ENCODE peak calls at places on chromosomes 7 and 10, in eight cellular contexts. One of them, this sample, is unnamed.
A peak's percentile ranks its signal among the peaks of the same experiment; 100 is the strongest.

GRCh38 chr10:43244783-43245182 is 22.1 kb downstream of the RASGEF1A start:
- DNase-seq in IMR-90: no peak
- DNase-seq in fibroblast of lung: no peak
- DNase-seq in H9: no peak
- DNase-seq in PC-3: no peak
- DNase-seq in K562: no peak
- DNase-seq in MM.1S: no peak
- DNase-seq in neural progenitor cell: no peak
- DNase-seq in this sample: no peak

GRCh38 chr7:157012113-157012547 is 1.7 kb upstream of the MNX1 start:
- DNase-seq in H9: no peak
- DNase-seq in K562: no peak
- DNase-seq in neural progenitor cell: no peak
- DNase-seq in PC-3: no peak
- DNase-seq in MM.1S: peak; percentile 25
- DNase-seq in fibroblast of lung: no peak
- DNase-seq in IMR-90: no peak
- DNase-seq in this sample: no peak

GRCh38 chr10:51800121-51800520 is 100.7 kb upstream of the CSTF2T start:
- DNase-seq in MM.1S: no peak
- DNase-seq in neural progenitor cell: no peak
- DNase-seq in fibroblast of lung: no peak
- DNase-seq in IMR-90: no peak
- DNase-seq in PC-3: no peak
- DNase-seq in H9: no peak
- DNase-seq in K562: no peak
- DNase-seq in this sample: no peak

GRCh38 chr10:25556457-25556856 is 377.6 kb upstream of the MYO3A start:
- DNase-seq in neural progenitor cell: no peak
- DNase-seq in K562: peak; percentile 40
- DNase-seq in PC-3: peak; percentile 71
- DNase-seq in MM.1S: no peak
- DNase-seq in H9: no peak
- DNase-seq in fibroblast of lung: peak; percentile 99
- DNase-seq in IMR-90: peak; percentile 0
- DNase-seq in this sample: no peak

GRCh38 chr7:80726731-80727130 is 88.3 kb downstream of the CD36 start:
- DNase-seq in H9: no peak
- DNase-seq in MM.1S: no peak
- DNase-seq in PC-3: no peak
- DNase-seq in neural progenitor cell: no peak
- DNase-seq in K562: no peak
- DNase-seq in fibroblast of lung: no peak
- DNase-seq in IMR-90: no peak
- DNase-seq in this sample: no peak

GRCh38 chr10:130407052-130407451 is 270.9 kb downstream of the GLRX3 start:
- DNase-seq in MM.1S: no peak
- DNase-seq in PC-3: no peak
- DNase-seq in K562: no peak
- DNase-seq in H9: peak; percentile 8
- DNase-seq in IMR-90: no peak
- DNase-seq in fibroblast of lung: no peak
- DNase-seq in neural progenitor cell: no peak
- DNase-seq in this sample: no peak

GRCh38 chr7:133452611-133453010 is 199.7 kb downstream of the EXOC4 start:
- DNase-seq in fibroblast of lung: no peak
- DNase-seq in H9: no peak
- DNase-seq in PC-3: no peak
- DNase-seq in IMR-90: peak; percentile 39
- DNase-seq in K562: no peak
- DNase-seq in neural progenitor cell: no peak
- DNase-seq in MM.1S: no peak
- DNase-seq in this sample: no peak

GRCh38 chr7:139626817-139627216 is 103.3 kb downstream of the CLEC2L start:
- DNase-seq in IMR-90: no peak
- DNase-seq in neural progenitor cell: no peak
- DNase-seq in MM.1S: no peak
- DNase-seq in fibroblast of lung: no peak
- DNase-seq in PC-3: no peak
- DNase-seq in K562: no peak
- DNase-seq in H9: no peak
- DNase-seq in this sample: no peak

GRCh38 chr7:105796365-105796764 is 80.0 kb downstream of the ATXN7L1 start:
- DNase-seq in H9: no peak
- DNase-seq in MM.1S: no peak
- DNase-seq in neural progenitor cell: no peak
- DNase-seq in PC-3: no peak
- DNase-seq in K562: no peak
- DNase-seq in IMR-90: peak; percentile 80
- DNase-seq in fibroblast of lung: peak; percentile 66
- DNase-seq in this sample: no peak

GRCh38 chr7:2405201-2405600 is 1.8 kb downstream of the CHST12 start:
- DNase-seq in neural progenitor cell: no peak
- DNase-seq in PC-3: no peak
- DNase-seq in H9: no peak
- DNase-seq in fibroblast of lung: no peak
- DNase-seq in K562: no peak
- DNase-seq in MM.1S: peak; percentile 38
- DNase-seq in IMR-90: no peak
- DNase-seq in this sample: no peak

GRCh38 chr7:99143853-99144672 is at the start of gene SMURF1:
- DNase-seq in IMR-90: peak; percentile 47
- DNase-seq in PC-3: peak; percentile 66
- DNase-seq in fibroblast of lung: peak; percentile 64
- DNase-seq in K562: peak; percentile 83
- DNase-seq in H9: peak; percentile 61
- DNase-seq in MM.1S: peak; percentile 81
- DNase-seq in neural progenitor cell: peak; percentile 92
- DNase-seq in this sample: peak; percentile 92

GRCh38 chr7:73567701-73568685 is 10.4 kb downstream of the TBL2 start:
- DNase-seq in K562: no peak
- DNase-seq in MM.1S: no peak
- DNase-seq in H9: no peak
- DNase-seq in neural progenitor cell: no peak
- DNase-seq in IMR-90: no peak
- DNase-seq in fibroblast of lung: peak; percentile 68
- DNase-seq in PC-3: peak; percentile 15
- DNase-seq in this sample: no peak

GRCh38 chr7:42790196-42790595 is 121.7 kb downstream of the C7orf25 start:
- DNase-seq in neural progenitor cell: no peak
- DNase-seq in fibroblast of lung: peak; percentile 22
- DNase-seq in MM.1S: no peak
- DNase-seq in H9: no peak
- DNase-seq in IMR-90: peak; percentile 2
- DNase-seq in PC-3: peak; percentile 72
- DNase-seq in K562: no peak
- DNase-seq in this sample: no peak

GRCh38 chr7:85456254-85456653 is 269.4 kb upstream of the SEMA3D start:
- DNase-seq in neural progenitor cell: no peak
- DNase-seq in fibroblast of lung: no peak
- DNase-seq in K562: no peak
- DNase-seq in IMR-90: no peak
- DNase-seq in PC-3: no peak
- DNase-seq in MM.1S: no peak
- DNase-seq in H9: no peak
- DNase-seq in this sample: no peak

GRCh38 chr7:124856299-124856888 is 73.2 kb downstream of the POT1 start:
- DNase-seq in MM.1S: peak; percentile 58
- DNase-seq in neural progenitor cell: peak; percentile 31
- DNase-seq in IMR-90: peak; percentile 61
- DNase-seq in H9: no peak
- DNase-seq in K562: peak; percentile 52
- DNase-seq in fibroblast of lung: peak; percentile 42
- DNase-seq in PC-3: peak; percentile 67
- DNase-seq in this sample: peak; percentile 79

GRCh38 chr7:158824028-158824427 is 5.3 kb downstream of the ESYT2 start:
- DNase-seq in PC-3: no peak
- DNase-seq in K562: peak; percentile 42
- DNase-seq in IMR-90: no peak
- DNase-seq in MM.1S: peak; percentile 65
- DNase-seq in neural progenitor cell: no peak
- DNase-seq in fibroblast of lung: peak; percentile 34
- DNase-seq in H9: no peak
- DNase-seq in this sample: no peak

GRCh38 chr7:132394283-132395003 is 181.8 kb downstream of the PLXNA4 start:
- DNase-seq in fibroblast of lung: no peak
- DNase-seq in PC-3: peak; percentile 29
- DNase-seq in neural progenitor cell: no peak
- DNase-seq in IMR-90: no peak
- DNase-seq in H9: no peak
- DNase-seq in MM.1S: peak; percentile 36
- DNase-seq in K562: peak; percentile 18
- DNase-seq in this sample: peak; percentile 58

GRCh38 chr10:112376578-112376855 is 2.6 kb downstream of the ACSL5 start:
- DNase-seq in neural progenitor cell: no peak
- DNase-seq in IMR-90: no peak
- DNase-seq in H9: no peak
- DNase-seq in K562: no peak
- DNase-seq in PC-3: no peak
- DNase-seq in fibroblast of lung: no peak
- DNase-seq in MM.1S: no peak
- DNase-seq in this sample: peak; percentile 59

GRCh38 chr7:156119771-156120170 is 307.5 kb upstream of the SHH start:
- DNase-seq in MM.1S: no peak
- DNase-seq in H9: no peak
- DNase-seq in K562: no peak
- DNase-seq in PC-3: no peak
- DNase-seq in fibroblast of lung: no peak
- DNase-seq in IMR-90: no peak
- DNase-seq in neural progenitor cell: no peak
- DNase-seq in this sample: no peak

GRCh38 chr10:70459061-70459770 is 17.7 kb upstream of the NODAL start:
- DNase-seq in MM.1S: no peak
- DNase-seq in K562: peak; percentile 29
- DNase-seq in PC-3: no peak
- DNase-seq in neural progenitor cell: peak; percentile 42
- DNase-seq in fibroblast of lung: no peak
- DNase-seq in IMR-90: no peak
- DNase-seq in H9: peak; percentile 64
- DNase-seq in this sample: no peak

GRCh38 chr10:70459771-70460490 is 18.4 kb upstream of the NODAL start:
- DNase-seq in IMR-90: no peak
- DNase-seq in MM.1S: no peak
- DNase-seq in neural progenitor cell: peak; percentile 76
- DNase-seq in PC-3: no peak
- DNase-seq in H9: peak; percentile 67
- DNase-seq in fibroblast of lung: no peak
- DNase-seq in K562: no peak
- DNase-seq in this sample: no peak

GRCh38 chr10:70458329-70459060 is 17.0 kb upstream of the NODAL start:
- DNase-seq in K562: peak; percentile 63
- DNase-seq in neural progenitor cell: peak; percentile 72
- DNase-seq in fibroblast of lung: peak; percentile 82
- DNase-seq in PC-3: peak; percentile 89
- DNase-seq in H9: peak; percentile 57
- DNase-seq in IMR-90: peak; percentile 73
- DNase-seq in MM.1S: no peak
- DNase-seq in this sample: no peak

GRCh38 chr10:70456164-70456563 is 14.7 kb upstream of the NODAL start:
- DNase-seq in IMR-90: no peak
- DNase-seq in fibroblast of lung: no peak
- DNase-seq in H9: peak; percentile 60
- DNase-seq in PC-3: no peak
- DNase-seq in MM.1S: no peak
- DNase-seq in neural progenitor cell: no peak
- DNase-seq in K562: no peak
- DNase-seq in this sample: no peak

GRCh38 chr10:70457759-70458305 is 16.4 kb upstream of the NODAL start:
- DNase-seq in K562: no peak
- DNase-seq in H9: no peak
- DNase-seq in MM.1S: no peak
- DNase-seq in IMR-90: no peak
- DNase-seq in neural progenitor cell: no peak
- DNase-seq in PC-3: no peak
- DNase-seq in fibroblast of lung: no peak
- DNase-seq in this sample: no peak
- H3K9ac ChIP-seq in K562: peak overlapping the region; percentile 81
- H3K9ac ChIP-seq in H9: peak overlapping the region; percentile 18
- H3K9ac ChIP-seq in MM.1S: no peak overlapping the region
- H3K9ac ChIP-seq in IMR-90: no peak overlapping the region
- H3K9ac ChIP-seq in neural progenitor cell: no peak overlapping the region
- H3K9ac ChIP-seq in PC-3: no peak overlapping the region
- H3K9ac ChIP-seq in fibroblast of lung: peak overlapping the region; percentile 30
- H3K9ac ChIP-seq in this sample: no peak overlapping the region

GRCh38 chr10:28595618-28596017 is 62.7 kb downstream of the WAC start:
- DNase-seq in MM.1S: no peak
- DNase-seq in K562: no peak
- DNase-seq in IMR-90: peak; percentile 24
- DNase-seq in neural progenitor cell: no peak
- DNase-seq in PC-3: no peak
- DNase-seq in H9: no peak
- DNase-seq in fibroblast of lung: peak; percentile 82
- DNase-seq in this sample: no peak
- H4K20me1 ChIP-seq in MM.1S: peaks cover 64% of the 10 kb centered on the region
- H4K20me1 ChIP-seq in K562: peaks cover 5% of the 10 kb centered on the region
- H4K20me1 ChIP-seq in IMR-90: peaks cover 79% of the 10 kb centered on the region
- H4K20me1 ChIP-seq in neural progenitor cell: peaks cover 80% of the 10 kb centered on the region
- H4K20me1 ChIP-seq in PC-3: peaks cover 28% of the 10 kb centered on the region
- H4K20me1 ChIP-seq in H9: no peaks in the 10 kb centered on the region
- H4K20me1 ChIP-seq in fibroblast of lung: peaks cover 2% of the 10 kb centered on the region
- H4K20me1 ChIP-seq in this sample: peaks cover 44% of the 10 kb centered on the region

DNA sequence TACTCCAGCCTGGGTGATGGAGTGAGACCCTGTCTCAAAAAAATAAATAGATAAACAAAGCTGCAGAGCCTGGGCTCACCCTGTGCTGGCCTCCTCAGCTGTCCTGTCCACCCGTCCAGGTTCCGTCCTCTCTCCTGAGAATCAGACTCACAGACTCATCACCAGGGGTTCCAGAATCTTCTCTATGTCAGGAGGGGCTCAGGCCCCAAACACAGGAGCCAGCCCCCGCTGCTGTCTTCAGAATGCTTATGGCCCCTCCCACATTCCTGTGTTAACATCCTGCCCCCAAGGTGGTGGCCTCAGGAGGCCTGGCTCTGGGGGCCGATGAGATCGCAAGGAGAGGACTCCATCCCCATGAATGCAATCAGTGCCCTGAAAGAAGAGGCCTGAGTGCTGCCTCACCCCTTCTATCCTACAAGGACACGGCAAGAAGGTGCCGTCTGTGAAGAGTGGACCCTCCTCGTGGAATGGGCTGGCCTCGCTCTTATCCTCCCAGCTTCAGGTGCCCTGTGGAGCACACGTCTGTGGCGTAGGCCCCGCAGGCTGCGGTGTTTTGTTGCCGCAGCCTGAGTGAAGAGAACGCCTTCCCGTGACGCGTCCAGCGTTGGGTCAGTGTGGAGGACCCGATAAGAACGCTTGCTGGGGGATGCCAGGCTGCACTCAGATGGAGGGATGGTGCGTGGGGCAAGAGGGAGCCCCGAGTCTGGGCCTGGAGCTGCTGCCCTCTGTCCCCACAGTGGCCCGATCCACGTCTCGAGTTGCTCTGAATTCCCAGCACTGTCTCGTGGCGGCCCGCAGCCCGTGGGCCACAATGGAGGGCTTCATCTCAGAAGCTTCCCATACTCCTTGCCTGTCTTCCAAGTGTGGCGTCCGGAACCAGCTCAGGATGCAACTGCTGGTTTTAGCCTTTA is 77.1 kb downstream of the INPP5A start:
- DNase-seq in IMR-90: no peak
- DNase-seq in fibroblast of lung: no peak
- DNase-seq in neural progenitor cell: no peak
- DNase-seq in MM.1S: no peak
- DNase-seq in H9: no peak
- DNase-seq in PC-3: no peak
- DNase-seq in K562: no peak
- DNase-seq in this sample: no peak
- H3K4me2 ChIP-seq in IMR-90: no peak overlapping the region
- H3K4me2 ChIP-seq in fibroblast of lung: no peak overlapping the region
- H3K4me2 ChIP-seq in neural progenitor cell: no peak overlapping the region
- H3K4me2 ChIP-seq in MM.1S: no peak overlapping the region
- H3K4me2 ChIP-seq in H9: no peak overlapping the region
- H3K4me2 ChIP-seq in PC-3: no peak overlapping the region
- H3K4me2 ChIP-seq in K562: no peak overlapping the region
- H3K4me2 ChIP-seq in this sample: no peak overlapping the region

GRCh38 chr7:49894543-49894942 is 121.1 kb downstream of the VWC2 start:
- DNase-seq in fibroblast of lung: no peak
- DNase-seq in PC-3: no peak
- DNase-seq in K562: no peak
- DNase-seq in neural progenitor cell: no peak
- DNase-seq in MM.1S: no peak
- DNase-seq in H9: no peak
- DNase-seq in IMR-90: no peak
- DNase-seq in this sample: no peak
- H3K9ac ChIP-seq in fibroblast of lung: no peak overlapping the region
- H3K9ac ChIP-seq in PC-3: no peak overlapping the region
- H3K9ac ChIP-seq in K562: no peak overlapping the region
- H3K9ac ChIP-seq in neural progenitor cell: no peak overlapping the region
- H3K9ac ChIP-seq in MM.1S: no peak overlapping the region
- H3K9ac ChIP-seq in H9: no peak overlapping the region
- H3K9ac ChIP-seq in IMR-90: no peak overlapping the region
- H3K9ac ChIP-seq in this sample: no peak overlapping the region

This sample was measured in Karpas-422.